ENCODE peak calls at places on chromosomes 1 and 21, in ten cellular contexts. X is bronchial epithelial cell; V is IMR-90; W is cardiac muscle cell; F is cardiac fibroblast; L is fibroblast of mammary gland; P is A673; J is heart right ventricle; K is CD8-positive, alpha-beta T cell; Q is gastrocnemius medialis. C is an unnamed sample.
A peak's percentile ranks its signal among the peaks of the same experiment; 100 is the strongest.

GRCh38 chr1:240174734-240175133 is 83.1 kb downstream of the FMN2 start:
- DNase-seq in X (no peak), V (no peak), W (no peak), F (no peak), L (no peak), P (no peak), J (no peak), K (no peak), Q (no peak), C (no peak)

GRCh38 chr1:247448107-247448778 is 9.7 kb downstream of the OR2B11 start:
- DNase-seq in X (peak; percentile 33), V (peak; percentile 31), W (peak; percentile 77), F (peak; percentile 68), L (peak; percentile 51), P (peak; percentile 71), J (peak; percentile 57), K (peak; percentile 31), Q (no peak), C (peak; percentile 77)

GRCh38 chr1:193406901-193407300 is 220.5 kb upstream of the B3GALT2 start:
- DNase-seq in X (peak; percentile 56), V (peak; percentile 72), W (peak; percentile 76), F (peak; percentile 77), L (peak; percentile 68), P (peak; percentile 65), J (no peak), K (peak; percentile 8), Q (no peak), C (no peak)

GRCh38 chr1:171718216-171718615 is 23.6 kb downstream of the VAMP4 start:
- DNase-seq in X (no peak), V (peak; percentile 33), W (no peak), F (peak; percentile 44), L (peak; percentile 49), P (no peak), J (no peak), K (no peak), Q (no peak), C (no peak)

GRCh38 chr1:13517193-13517812 is 3.5 kb upstream of the LRRC38 start:
- DNase-seq in X (peak; percentile 4), V (no peak), W (peak; percentile 30), F (peak; percentile 37), L (peak; percentile 15), P (peak; percentile 65), J (no peak), K (no peak), Q (no peak), C (no peak)

GRCh38 chr1:211469113-211469512 is 22.8 kb downstream of the RD3 start:
- DNase-seq in X (no peak), V (no peak), W (no peak), F (no peak), L (no peak), P (no peak), J (no peak), K (no peak), Q (no peak), C (no peak)

GRCh38 chr21:16169102-16169511 is 439.3 kb downstream of the USP25 start:
- DNase-seq in X (peak; percentile 3), V (peak; percentile 8), W (no peak), F (peak; percentile 14), L (peak; percentile 77), P (peak; percentile 15), J (no peak), K (no peak), Q (no peak), C (no peak)

GRCh38 chr1:182990413-182991144 is 32.6 kb upstream of the LAMC1 start:
- DNase-seq in X (peak; percentile 66), V (peak; percentile 78), W (peak; percentile 47), F (peak; percentile 56), L (peak; percentile 88), P (no peak), J (no peak), K (no peak), Q (no peak), C (no peak)

GRCh38 chr1:1540015-1540816 is at the start of gene TMEM240:
- DNase-seq in X (no peak), V (peak; percentile 69), W (peak; percentile 89), F (peak; percentile 74), L (peak; percentile 72), P (peak; percentile 91), J (peak; percentile 88), K (peak; percentile 56), Q (peak; percentile 41), C (peak; percentile 89)

GRCh38 chr1:199272107-199272506 is 633.3 kb downstream of the PTPRC start:
- DNase-seq in X (peak; percentile 54), V (peak; percentile 74), W (peak; percentile 91), F (peak; percentile 74), L (peak; percentile 54), P (peak; percentile 53), J (no peak), K (no peak), Q (no peak), C (no peak)

GRCh38 chr1:156070523-156070922 is 9.6 kb downstream of the RAB25 start:
- DNase-seq in X (no peak), V (no peak), W (no peak), F (no peak), L (no peak), P (no peak), J (no peak), K (no peak), Q (no peak), C (no peak)

GRCh38 chr21:39908265-39908923 is 41.2 kb downstream of the PCP4 start:
- DNase-seq in X (no peak), V (no peak), W (no peak), F (no peak), L (no peak), P (no peak), J (no peak), K (no peak), Q (no peak), C (no peak)

GRCh38 chr1:193542668-193543067 is 356.3 kb upstream of the B3GALT2 start:
- DNase-seq in X (no peak), V (peak; percentile 8), W (no peak), F (no peak), L (no peak), P (no peak), J (no peak), K (no peak), Q (no peak), C (no peak)

GRCh38 chr1:3716351-3716750 is 35.9 kb upstream of the CCDC27 start:
- DNase-seq in X (no peak), V (no peak), W (no peak), F (no peak), L (no peak), P (no peak), J (no peak), K (no peak), Q (no peak), C (no peak)

GRCh38 chr1:5890346-5891106 is 101.7 kb downstream of the NPHP4 start:
- DNase-seq in X (no peak), V (no peak), W (no peak), F (no peak), L (no peak), P (no peak), J (no peak), K (no peak), Q (no peak), C (no peak)

GRCh38 chr1:90434460-90434859 is 282.6 kb downstream of the BARHL2 start:
- DNase-seq in X (peak; percentile 7), V (peak; percentile 1), W (peak; percentile 5), F (peak; percentile 5), L (no peak), P (peak; percentile 70), J (no peak), K (no peak), Q (no peak), C (peak; percentile 13)

GRCh38 chr1:221809101-221810029 is 67.5 kb upstream of the DUSP10 start:
- DNase-seq in X (peak; percentile 42), V (peak; percentile 36), W (no peak), F (no peak), L (peak; percentile 30), P (no peak), J (no peak), K (no peak), Q (no peak), C (no peak)

GRCh38 chr1:41813755-41814694 is 104.7 kb downstream of the HIVEP3 start:
- DNase-seq in X (no peak), V (no peak), W (peak; percentile 29), F (peak; percentile 45), L (peak; percentile 40), P (no peak), J (peak; percentile 71), K (no peak), Q (peak; percentile 80), C (no peak)

GRCh38 chr1:72197786-72198185 is 84.6 kb downstream of the NEGR1 start:
- DNase-seq in X (no peak), V (no peak), W (peak; percentile 1), F (peak; percentile 44), L (peak; percentile 20), P (no peak), J (no peak), K (no peak), Q (no peak), C (no peak)

GRCh38 chr1:19449454-19450228 is 35.7 kb downstream of the CAPZB start:
- DNase-seq in X (no peak), V (no peak), W (no peak), F (no peak), L (no peak), P (no peak), J (no peak), K (no peak), Q (no peak), C (no peak)
- H3K4me3 ChIP-seq in X (no peak overlapping the region), V (no peak overlapping the region), W (no peak overlapping the region), F (no peak overlapping the region), L (no peak overlapping the region), P (no peak overlapping the region), J (peak overlapping the region; percentile 14), K (no peak overlapping the region), Q (no peak overlapping the region), C (no peak overlapping the region)

DNA sequence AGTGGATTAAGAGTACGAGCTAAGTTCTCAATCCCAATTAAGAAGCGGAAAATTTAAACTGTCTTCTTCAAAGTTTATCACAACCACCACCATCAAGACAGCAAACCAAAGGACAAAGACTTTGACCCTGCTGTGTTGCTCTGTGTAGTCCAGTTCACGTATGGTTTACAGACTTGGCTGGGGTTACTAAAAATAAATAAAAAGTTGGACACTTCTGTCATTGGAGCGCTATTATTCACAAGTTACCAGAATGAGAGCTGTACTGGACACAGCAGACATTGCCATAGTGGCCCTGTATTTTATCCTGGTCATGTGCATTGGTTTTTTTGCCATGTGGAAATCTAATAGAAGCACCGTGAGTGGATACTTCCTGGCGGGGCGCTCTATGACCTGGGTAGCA is 21.6 kb downstream of the MRPS6 start:
- DNase-seq in X (no peak), V (no peak), W (no peak), F (no peak), L (no peak), P (no peak), J (no peak), K (no peak), Q (no peak), C (no peak)
- TF ChIP-seq CTCF in X (no peak), V (no peak), W (no peak), F (no peak), L (no peak), P (no peak), J (no peak), K (no peak), Q (no peak), C (no peak)

GRCh38 chr1:47229884-47230691 is 1.9 kb downstream of the TAL1 start:
- DNase-seq in X (no peak), V (no peak), W (no peak), F (peak; percentile 10), L (no peak), P (no peak), J (no peak), K (no peak), Q (no peak), C (no peak)
- H3K4me3 ChIP-seq in X (no peak overlapping the region), V (no peak overlapping the region), W (no peak overlapping the region), F (no peak overlapping the region), L (no peak overlapping the region), P (no peak overlapping the region), J (peak overlapping the region; percentile 61), K (no peak overlapping the region), Q (peak overlapping the region; percentile 54), C (no peak overlapping the region)

GRCh38 chr1:238302646-238303045 is 411.9 kb upstream of the ZP4 start:
- DNase-seq in X (no peak), V (no peak), W (no peak), F (no peak), L (no peak), P (no peak), J (no peak), K (no peak), Q (no peak), C (no peak)
- TF ChIP-seq CTCF in X (no peak), V (no peak), W (no peak), F (no peak), L (no peak), P (no peak), J (no peak), K (no peak), Q (no peak), C (no peak)